ENCODE peak calls at places on chromosomes 13 and 19, in seven cellular contexts. P is HFFc6; I is H9; N is activated gamma-delta T cell treated with Interleukin-2 at 50 U/mL for 16 hours; L is stimulated activated CD4-positive, alpha-beta T cell treated with anti-CD3 and anti-CD28 coated beads, Interleukin-1b, Interleukin-23, amount 100 ng/mL, for 1 hour; X is naive thymus-derived CD4-positive, alpha-beta T cell; K is epithelial cell of esophagus. F is an unnamed sample.

GRCh38 chr19:15113245-15114152 is 6.3 kb downstream of the SYDE1 start:
- DNase-seq in P (no peak), I (peak; percentile 74), N (no peak), L (no peak), X (no peak), K (no peak), F (no peak)

GRCh38 chr19:4414144-4414799 is 11.8 kb downstream of the CHAF1A start:
- DNase-seq in P (no peak), I (no peak), N (no peak), L (no peak), X (no peak), K (peak; percentile 48), F (no peak)

GRCh38 chr13:75326173-75327131 is 155.5 kb downstream of the TBC1D4 start:
- DNase-seq in P (no peak), I (no peak), N (peak; percentile 13), L (peak; percentile 32), X (peak; percentile 19), K (peak; percentile 46), F (peak; percentile 23)

GRCh38 chr19:15452111-15453047 is 2.6 kb upstream of the WIZ start:
- DNase-seq in P (no peak), I (peak; percentile 99), N (no peak), L (no peak), X (no peak), K (peak; percentile 77), F (no peak)

GRCh38 chr13:65034266-65034665 is 2195.9 kb downstream of the PCDH9 start:
- DNase-seq in P (no peak), I (peak; percentile 26), N (no peak), L (no peak), X (no peak), K (no peak), F (no peak)

GRCh38 chr19:52687658-52688057 is 47.2 kb downstream of the ZNF611 start:
- DNase-seq in P (no peak), I (no peak), N (no peak), L (no peak), X (no peak), K (no peak), F (no peak)

GRCh38 chr19:41626877-41627276 is at the start of gene CEACAM4:
- DNase-seq in P (no peak), I (peak; percentile 13), N (no peak), L (no peak), X (no peak), K (no peak), F (no peak)

GRCh38 chr19:7366701-7367420 is 18.1 kb downstream of the ARHGEF18 start:
- DNase-seq in P (peak; percentile 16), I (no peak), N (no peak), L (no peak), X (no peak), K (peak; percentile 54), F (no peak)

GRCh38 chr13:92265408-92265807 is 867.0 kb downstream of the GPC5 start:
- DNase-seq in P (no peak), I (no peak), N (no peak), L (no peak), X (no peak), K (no peak), F (no peak)

GRCh38 chr19:14611051-14611450 is 28.2 kb downstream of the CLEC17A start:
- DNase-seq in P (no peak), I (no peak), N (no peak), L (no peak), X (no peak), K (no peak), F (no peak)

GRCh38 chr19:34994643-34995471 is 5.3 kb upstream of the GRAMD1A start:
- DNase-seq in P (no peak), I (no peak), N (no peak), L (no peak), X (no peak), K (no peak), F (no peak)

GRCh38 chr19:45076029-45076850 is at the start of gene ZNF296:
- DNase-seq in P (no peak), I (peak; percentile 91), N (peak; percentile 75), L (peak; percentile 73), X (peak; percentile 62), K (peak; percentile 78), F (peak; percentile 61)

GRCh38 chr19:48842744-48843162 is 6.5 kb upstream of the HSD17B14 start:
- DNase-seq in P (peak; percentile 47), I (peak; percentile 71), N (peak; percentile 51), L (no peak), X (no peak), K (peak; percentile 53), F (peak; percentile 3)

GRCh38 chr19:19528721-19529490 is at the start of gene YJEFN3:
- DNase-seq in P (no peak), I (peak; percentile 91), N (no peak), L (no peak), X (no peak), K (no peak), F (no peak)

GRCh38 chr19:1111641-1112253 is 8.0 kb downstream of the GPX4 start:
- DNase-seq in P (no peak), I (no peak), N (no peak), L (no peak), X (no peak), K (no peak), F (no peak)

GRCh38 chr19:29843180-29844051 is 31.6 kb downstream of the CCNE1 start:
- DNase-seq in P (no peak), I (peak; percentile 58), N (no peak), L (no peak), X (no peak), K (no peak), F (peak; percentile 9)

GRCh38 chr13:94701313-94702180 is 10.8 kb downstream of the SOX21 start:
- DNase-seq in P (no peak), I (peak; percentile 47), N (no peak), L (no peak), X (no peak), K (no peak), F (no peak)

GRCh38 chr19:1154731-1155351 is 19.2 kb downstream of the SBNO2 start:
- DNase-seq in P (peak; percentile 83), I (no peak), N (no peak), L (no peak), X (no peak), K (peak; percentile 93), F (no peak)

GRCh38 chr19:1566392-1567115 is 1.6 kb downstream of the MEX3D start:
- DNase-seq in P (peak; percentile 78), I (peak; percentile 90), N (no peak), L (no peak), X (no peak), K (peak; percentile 80), F (no peak)

GRCh38 chr13:107427531-107427930 is 787.8 kb downstream of the LIG4 start:
- DNase-seq in P (no peak), I (no peak), N (no peak), L (no peak), X (no peak), K (no peak), F (no peak)

GRCh38 chr19:44113138-44113783 is at the start of gene ZNF225:
- DNase-seq in P (peak; percentile 98), I (peak; percentile 99), N (peak; percentile 81), L (peak; percentile 56), X (peak; percentile 41), K (peak; percentile 99), F (peak; percentile 79)

GRCh38 chr13:37597477-37597876 is 1.1 kb downstream of the POSTN start:
- DNase-seq in P (no peak), I (no peak), N (no peak), L (no peak), X (no peak), K (no peak), F (no peak)

GRCh38 chr19:32357720-32358119 is 12.3 kb downstream of the ZNF507 start:
- DNase-seq in P (no peak), I (no peak), N (no peak), L (no peak), X (no peak), K (no peak), F (no peak)

GRCh38 chr19:56341948-56342347 is 27.3 kb upstream of the ZSCAN5A start:
- DNase-seq in P (no peak), I (no peak), N (no peak), L (no peak), X (no peak), K (no peak), F (no peak)

GRCh38 chr13:71879129-71879535 is 12.1 kb upstream of the DACH1 start:
- DNase-seq in P (no peak), I (peak; percentile 36), N (no peak), L (no peak), X (no peak), K (peak; percentile 50), F (peak; percentile 21)

GRCh38 chr13:102260256-102260655 is 141.6 kb downstream of the FGF14 start:
- DNase-seq in P (no peak), I (no peak), N (no peak), L (no peak), X (no peak), K (no peak), F (no peak)

GRCh38 chr13:36310417-36311108 is 12.9 kb upstream of the CCDC169 start:
- DNase-seq in P (no peak), I (no peak), N (no peak), L (no peak), X (no peak), K (no peak), F (no peak)